ENCODE peak calls at places on chromosomes 11 and 22, in five cellular contexts. L is HFF-Myc, Z is pancreas, E is sigmoid colon, Y is breast epithelium. G is an unnamed sample.
A peak's percentile ranks its signal among the peaks of the same experiment; 100 is the strongest.

GRCh38 chr22:30694638-30695350 is at the start of gene OSBP2:
- DNase-seq in L (no peak), Z (peak; percentile 73), E (peak; percentile 62), Y (no peak), G (no peak)

GRCh38 chr11:70487763-70488162 is 89.4 kb downstream of the CTTN start:
- DNase-seq in L (no peak), Z (peak; percentile 2), E (no peak), Y (no peak), G (no peak)

GRCh38 chr11:12803086-12803826 is 129.0 kb downstream of the TEAD1 start:
- DNase-seq in L (no peak), Z (no peak), E (no peak), Y (peak; percentile 41), G (peak; percentile 63)

GRCh38 chr11:130816941-130817607 is 99.2 kb downstream of the SNX19 start:
- DNase-seq in L (no peak), Z (no peak), E (peak; percentile 69), Y (no peak), G (no peak)

GRCh38 chr11:66330931-66331330 is 5.3 kb downstream of the RIN1 start:
- DNase-seq in L (no peak), Z (no peak), E (no peak), Y (no peak), G (no peak)

GRCh38 chr11:88016392-88017020 is 158.7 kb downstream of the RAB38 start:
- DNase-seq in L (peak; percentile 76), Z (peak; percentile 53), E (peak; percentile 83), Y (peak; percentile 76), G (peak; percentile 83)

GRCh38 chr11:2115308-2115707 is 23.9 kb downstream of the IGF2 start:
- DNase-seq in L (no peak), Z (no peak), E (no peak), Y (no peak), G (no peak)

GRCh38 chr11:47179655-47179991 is 2.9 kb upstream of the ARFGAP2 start:
- DNase-seq in L (no peak), Z (peak; percentile 51), E (no peak), Y (no peak), G (peak; percentile 47)

GRCh38 chr11:9717719-9718118 is 53.8 kb downstream of the SWAP70 start:
- DNase-seq in L (no peak), Z (no peak), E (no peak), Y (no peak), G (peak; percentile 50)

GRCh38 chr22:27170491-27170890 is 513.1 kb downstream of the MIAT start:
- DNase-seq in L (no peak), Z (peak; percentile 28), E (peak; percentile 81), Y (no peak), G (peak; percentile 66)

GRCh38 chr22:23179381-23180294 is 671 bp upstream of the BCR start:
- DNase-seq in L (no peak), Z (peak; percentile 53), E (peak; percentile 78), Y (no peak), G (peak; percentile 9)

GRCh38 chr11:12791245-12791644 is 117.0 kb downstream of the TEAD1 start:
- DNase-seq in L (no peak), Z (no peak), E (no peak), Y (no peak), G (no peak)

GRCh38 chr11:46039990-46040389 is 81.3 kb downstream of the PHF21A start:
- DNase-seq in L (no peak), Z (no peak), E (no peak), Y (no peak), G (no peak)

GRCh38 chr11:11916981-11917399 is 75.2 kb downstream of the USP47 start:
- DNase-seq in L (no peak), Z (no peak), E (no peak), Y (peak; percentile 31), G (peak; percentile 49)

GRCh38 chr11:96102664-96103068 is 178.8 kb upstream of the MTMR2 start:
- DNase-seq in L (peak; percentile 47), Z (no peak), E (no peak), Y (no peak), G (no peak)

GRCh38 chr11:413120-414081 is 1.4 kb downstream of the SIGIRR start:
- DNase-seq in L (no peak), Z (peak; percentile 25), E (no peak), Y (no peak), G (no peak)

GRCh38 chr22:22219140-22219996 is 25.2 kb upstream of the VPREB1 start:
- DNase-seq in L (no peak), Z (no peak), E (no peak), Y (no peak), G (no peak)

GRCh38 chr22:29079218-29079901 is 6.5 kb downstream of the KREMEN1 start:
- DNase-seq in L (peak; percentile 35), Z (no peak), E (no peak), Y (no peak), G (peak; percentile 27)

GRCh38 chr11:72102162-72102561 is 935 bp downstream of the LAMTOR1 start:
- DNase-seq in L (no peak), Z (no peak), E (no peak), Y (no peak), G (no peak)

GRCh38 chr11:44868021-44868420 is 82.7 kb downstream of the TP53I11 start:
- DNase-seq in L (no peak), Z (no peak), E (no peak), Y (no peak), G (no peak)

GRCh38 chr22:17980638-17981051 is 43.7 kb downstream of the MICAL3 start:
- DNase-seq in L (no peak), Z (no peak), E (no peak), Y (no peak), G (no peak)

GRCh38 chr11:6925636-6926207 is 504 bp upstream of the ZNF215 start:
- DNase-seq in L (no peak), Z (no peak), E (no peak), Y (no peak), G (peak; percentile 29)

GRCh38 chr11:69076129-69076791 is 27.5 kb downstream of the TPCN2 start:
- DNase-seq in L (no peak), Z (peak; percentile 6), E (no peak), Y (no peak), G (no peak)

GRCh38 chr11:68146704-68147474 is 25.7 kb upstream of the CHKA start:
- DNase-seq in L (no peak), Z (peak; percentile 88), E (no peak), Y (no peak), G (peak; percentile 56)

GRCh38 chr11:11978792-11979486 is 29.5 kb downstream of the DKK3 start:
- DNase-seq in L (no peak), Z (peak; percentile 47), E (peak; percentile 94), Y (peak; percentile 52), G (peak; percentile 65)

GRCh38 chr11:97684486-97685439 is 1295.0 kb downstream of the JRKL start:
- DNase-seq in L (no peak), Z (no peak), E (no peak), Y (no peak), G (no peak)

DNA sequence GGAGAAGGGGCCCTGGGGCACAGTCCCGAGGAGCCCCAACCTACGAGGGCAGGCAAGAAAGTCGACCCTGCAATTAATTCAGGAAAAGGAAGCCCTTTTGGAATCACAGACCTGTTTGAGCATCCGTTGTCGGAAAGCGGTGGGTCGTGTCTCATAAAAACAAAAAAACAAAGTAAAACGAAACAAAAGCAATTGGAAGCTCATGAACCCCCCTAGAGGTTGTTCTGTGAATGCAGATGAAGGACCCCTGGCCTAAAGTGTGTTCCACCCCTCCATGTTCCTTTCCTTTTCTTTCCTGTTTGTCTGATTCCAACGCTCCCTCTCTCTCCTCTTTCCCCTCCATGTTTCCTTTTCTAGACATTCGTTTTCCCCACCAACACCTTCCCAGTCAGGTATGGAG is 203.7 kb downstream of the GRIK4 start:
- DNase-seq in L (no peak), Z (no peak), E (no peak), Y (no peak), G (no peak)
- TF ChIP-seq CTCF in L (peak; percentile 66), Z (no peak), E (no peak), Y (no peak), G (peak; percentile 42)

DNA sequence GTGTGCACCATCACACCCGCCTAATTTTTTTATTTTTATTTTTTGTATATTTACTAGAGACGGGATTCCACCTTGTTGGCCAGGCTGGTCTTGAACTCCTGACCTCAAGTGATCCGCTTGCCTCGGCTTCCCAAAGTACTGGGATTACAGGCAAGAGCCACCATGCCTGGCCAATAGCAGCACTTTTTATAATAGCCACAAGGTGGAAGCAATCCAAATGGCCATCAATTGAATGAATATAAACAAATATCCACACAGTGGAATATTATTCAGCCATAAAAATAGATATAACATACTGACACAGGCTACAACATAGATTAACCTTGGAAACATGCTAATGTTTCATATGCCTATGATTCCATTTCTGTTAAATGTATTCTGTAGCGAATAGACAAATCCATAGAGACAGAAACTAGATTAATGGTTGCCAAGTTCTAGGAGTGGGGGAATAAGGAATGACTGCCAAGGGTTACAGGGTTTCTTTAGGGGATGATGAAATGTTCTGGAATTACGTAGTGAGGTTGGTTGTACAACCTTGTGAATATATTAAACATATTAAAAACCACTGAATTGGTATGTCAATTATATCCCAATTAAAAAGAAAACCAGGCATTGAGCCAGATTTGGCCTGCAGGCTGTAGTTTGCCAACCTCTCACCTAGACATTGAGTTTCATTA is 4.8 kb downstream of the VPS51 start:
- DNase-seq in L (no peak), Z (no peak), E (no peak), Y (no peak), G (no peak)
- TF ChIP-seq CTCF in L (no peak), Z (no peak), E (no peak), Y (no peak), G (peak; percentile 10)

GRCh38 chr11:61162092-61162935 is 1.1 kb upstream of the VPS37C start:
- DNase-seq in L (no peak), Z (no peak), E (peak; percentile 37), Y (no peak), G (peak; percentile 60)

GRCh38 chr11:61158691-61159381 is 2.4 kb downstream of the VPS37C start:
- DNase-seq in L (no peak), Z (no peak), E (peak; percentile 30), Y (no peak), G (peak; percentile 50)

GRCh38 chr11:61160487-61161189 is 588 bp downstream of the VPS37C start:
- DNase-seq in L (no peak), Z (no peak), E (no peak), Y (no peak), G (no peak)

GRCh38 chr11:61163714-61164609 is 2.7 kb upstream of the VPS37C start:
- DNase-seq in L (no peak), Z (no peak), E (peak; percentile 62), Y (no peak), G (no peak)

GRCh38 chr11:61161190-61162091 is at the start of gene VPS37C:
- DNase-seq in L (peak; percentile 37), Z (peak; percentile 93), E (peak; percentile 92), Y (peak; percentile 77), G (peak; percentile 82)
- TF ChIP-seq CTCF in L (no peak), Z (no peak), E (no peak), Y (no peak), G (peak; percentile 4)

DNA sequence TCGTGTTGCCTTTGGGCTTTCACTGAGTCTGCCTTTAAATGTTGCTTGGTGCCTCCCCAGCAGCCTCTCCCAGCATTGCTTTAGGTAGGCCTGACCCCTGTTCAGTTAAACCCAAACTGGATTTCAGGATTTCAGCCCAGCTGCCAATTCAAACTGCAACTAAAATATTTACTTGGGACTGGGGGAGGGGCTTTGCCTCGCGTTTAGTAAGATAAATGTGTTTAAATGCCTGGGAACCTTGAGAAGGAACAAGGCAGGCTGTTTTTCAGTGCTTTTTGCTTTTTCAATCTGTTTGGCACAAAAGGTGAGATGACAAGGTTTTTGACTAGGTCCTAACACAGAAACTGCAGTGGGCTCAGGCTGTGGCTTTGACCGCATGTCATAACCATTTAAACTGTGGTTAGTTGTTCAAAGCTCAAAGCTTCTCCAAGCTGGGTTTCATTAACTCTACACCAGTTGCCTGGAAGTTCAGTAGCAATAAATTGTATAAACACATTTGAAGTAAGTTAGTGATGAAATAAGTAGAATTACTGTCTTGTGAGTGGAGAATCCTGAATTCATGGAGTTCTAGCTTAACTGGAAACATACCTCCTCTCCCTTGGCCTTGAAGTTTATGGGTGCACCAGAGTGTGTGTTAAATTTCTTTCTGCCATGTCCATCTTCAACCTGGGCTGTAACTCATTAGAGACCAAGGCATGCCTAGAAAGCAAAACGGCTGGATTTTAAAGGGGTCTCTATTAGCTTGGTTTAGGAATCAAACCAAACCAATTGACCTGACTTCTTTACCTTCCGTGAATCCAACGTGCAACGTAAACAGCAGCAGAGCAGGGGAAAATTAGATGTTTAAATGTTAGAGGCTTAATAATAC is 3.6 kb downstream of the PKNOX2 start:
- DNase-seq in L (peak; percentile 83), Z (no peak), E (no peak), Y (no peak), G (no peak)
- TF ChIP-seq CTCF in L (no peak), Z (no peak), E (no peak), Y (no peak), G (no peak)